ENCODE peak calls at places on chromosome 1, in four cellular contexts. One of them, this sample, is unnamed.

GRCh38 chr1:6267686-6268281 is 6.9 kb upstream of the GPR153 start:
- DNase-seq in kidney tubule cell: peak
- DNase-seq in tibial nerve: no peak
- DNase-seq in BE2C: no peak
- DNase-seq in this sample: no peak

GRCh38 chr1:229457436-229457835 is 23.5 kb upstream of the ACTA1 start:
- DNase-seq in kidney tubule cell: no peak
- DNase-seq in BE2C: no peak
- DNase-seq in tibial nerve: no peak
- DNase-seq in this sample: no peak

GRCh38 chr1:31335007-31335406 is 37.9 kb downstream of the FABP3 start:
- DNase-seq in BE2C: no peak
- DNase-seq in tibial nerve: no peak
- DNase-seq in kidney tubule cell: peak
- DNase-seq in this sample: peak

GRCh38 chr1:162161921-162162550 is 92.5 kb downstream of the NOS1AP start:
- DNase-seq in BE2C: no peak
- DNase-seq in tibial nerve: no peak
- DNase-seq in kidney tubule cell: no peak
- DNase-seq in this sample: no peak

GRCh38 chr1:198007687-198008627 is 90.8 kb downstream of the LHX9 start:
- DNase-seq in BE2C: no peak
- DNase-seq in tibial nerve: no peak
- DNase-seq in kidney tubule cell: no peak
- DNase-seq in this sample: no peak

GRCh38 chr1:206513312-206514111 is 6.2 kb downstream of the RASSF5 start:
- DNase-seq in tibial nerve: peak
- DNase-seq in kidney tubule cell: peak
- DNase-seq in BE2C: no peak
- DNase-seq in this sample: no peak

GRCh38 chr1:63665824-63666223 is 72.6 kb downstream of the PGM1 start:
- DNase-seq in tibial nerve: no peak
- DNase-seq in kidney tubule cell: no peak
- DNase-seq in BE2C: no peak
- DNase-seq in this sample: no peak

GRCh38 chr1:230204852-230205251 is 137.8 kb downstream of the GALNT2 start:
- DNase-seq in BE2C: no peak
- DNase-seq in kidney tubule cell: peak
- DNase-seq in tibial nerve: no peak
- DNase-seq in this sample: no peak

GRCh38 chr1:200629876-200630514 is 9.4 kb upstream of the KIF14 start:
- DNase-seq in BE2C: no peak
- DNase-seq in tibial nerve: no peak
- DNase-seq in kidney tubule cell: no peak
- DNase-seq in this sample: no peak

GRCh38 chr1:210189426-210189825 is 43.2 kb upstream of the SERTAD4 start:
- DNase-seq in BE2C: no peak
- DNase-seq in kidney tubule cell: no peak
- DNase-seq in tibial nerve: no peak
- DNase-seq in this sample: no peak

This sample was measured in GDM1.